ENCODE peak calls at places on chromosomes 5 and 9, in seven cellular contexts. J, E, O, G, H, Z and Y are unnamed samples.

GRCh38 chr5:147193123-147193522 is 41.7 kb upstream of the STK32A start:
- DNase-seq in Z (no peak), G (no peak), H (no peak), E (no peak), J (no peak), O (no peak), Y (no peak)

GRCh38 chr9:79357620-79358019 is 214.1 kb upstream of the TLE4 start:
- DNase-seq in E (no peak), Z (no peak), G (no peak), H (no peak), J (peak), O (no peak), Y (no peak)

GRCh38 chr9:113638504-113638903 is 175.0 kb downstream of the RGS3 start:
- DNase-seq in J (no peak), H (no peak), Z (no peak), G (no peak), O (no peak), E (no peak), Y (no peak)

GRCh38 chr9:133972041-133972970 is 19.8 kb downstream of the VAV2 start:
- DNase-seq in E (no peak), H (no peak), J (no peak), Z (no peak), O (no peak), G (no peak), Y (no peak)

GRCh38 chr9:78031271-78031825 is at the start of gene GNAQ:
- DNase-seq in Z (no peak), E (peak), O (peak), J (no peak), H (no peak), G (no peak), Y (no peak)

GRCh38 chr5:134435525-134435924 is 23.8 kb upstream of the CDKN2AIPNL start:
- DNase-seq in J (peak), O (no peak), E (peak), G (peak), H (no peak), Z (peak), Y (no peak)

GRCh38 chr9:87479801-87480201 is 17.9 kb upstream of the DAPK1 start:
- DNase-seq in J (no peak), H (no peak), E (no peak), G (no peak), Z (no peak), O (no peak), Y (no peak)

GRCh38 chr5:172793577-172794488 is 22.8 kb upstream of the DUSP1 start:
- DNase-seq in G (peak), H (no peak), J (no peak), Z (peak), O (no peak), E (peak), Y (no peak)

GRCh38 chr9:124267271-124267807 is 9.6 kb downstream of the NEK6 start:
- DNase-seq in J (no peak), G (peak), O (no peak), E (peak), H (no peak), Z (no peak), Y (no peak)

GRCh38 chr5:106784846-106785245 is 885.9 kb downstream of the EFNA5 start:
- DNase-seq in Z (no peak), E (no peak), O (no peak), J (no peak), H (no peak), G (no peak), Y (no peak)

GRCh38 chr5:95142145-95142544 is 142.7 kb downstream of the MCTP1 start:
- DNase-seq in E (no peak), G (no peak), J (no peak), Z (no peak), H (no peak), O (no peak), Y (no peak)

GRCh38 chr9:18936094-18936871 is 96.7 kb downstream of the SAXO1 start:
- DNase-seq in G (no peak), H (no peak), Z (no peak), E (no peak), J (no peak), O (no peak), Y (no peak)

GRCh38 chr5:122182491-122182921 is 53.2 kb downstream of the ZNF474 start:
- DNase-seq in H (no peak), G (peak), O (no peak), E (peak), Z (peak), J (peak), Y (peak)

GRCh38 chr5:135344351-135344750 is 54.7 kb downstream of the MACROH2A1 start:
- DNase-seq in J (no peak), H (no peak), G (no peak), Z (no peak), E (peak), O (no peak), Y (no peak)

GRCh38 chr5:73365990-73366667 is 82.4 kb downstream of the FOXD1 start:
- DNase-seq in G (no peak), H (no peak), Z (no peak), E (no peak), O (no peak), J (no peak), Y (no peak)

GRCh38 chr5:92548351-92548750 is 1032.7 kb downstream of the NR2F1-AS1 start:
- DNase-seq in Z (no peak), G (peak), H (no peak), E (peak), O (no peak), J (no peak), Y (no peak)

GRCh38 chr9:114316605-114317230 is 6.2 kb upstream of the ORM1 start:
- DNase-seq in H (peak), G (no peak), O (peak), E (no peak), Z (no peak), J (no peak), Y (no peak)

DNA sequence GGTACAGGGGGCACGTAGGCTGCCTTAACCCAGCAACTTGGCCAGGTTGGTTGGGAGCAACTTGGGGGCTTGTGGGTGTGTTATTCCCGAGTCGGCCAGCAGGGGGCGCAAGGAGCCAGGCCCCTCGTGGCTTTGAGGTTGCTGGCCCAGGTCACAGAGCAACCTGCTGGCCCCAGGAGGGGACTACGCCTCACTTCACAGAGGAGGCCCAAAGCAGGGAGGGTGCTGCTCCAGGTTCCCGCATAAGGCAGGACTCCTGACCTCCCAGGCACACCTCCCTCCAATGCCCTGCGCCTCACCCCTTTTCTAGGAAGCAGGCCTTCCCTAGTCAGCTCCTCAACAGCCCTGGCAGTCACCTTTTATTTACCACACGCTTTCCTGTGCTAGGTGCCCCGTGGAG is 18.1 kb downstream of the KYAT1 start:
- DNase-seq in O (peak), H (peak), E (peak), G (peak), Z (peak), J (peak), Y (peak)
- H3K4ac ChIP-seq in O (no peak), H (no peak), E (no peak), G (no peak), Z (no peak), J (no peak), Y (no peak)

DNA sequence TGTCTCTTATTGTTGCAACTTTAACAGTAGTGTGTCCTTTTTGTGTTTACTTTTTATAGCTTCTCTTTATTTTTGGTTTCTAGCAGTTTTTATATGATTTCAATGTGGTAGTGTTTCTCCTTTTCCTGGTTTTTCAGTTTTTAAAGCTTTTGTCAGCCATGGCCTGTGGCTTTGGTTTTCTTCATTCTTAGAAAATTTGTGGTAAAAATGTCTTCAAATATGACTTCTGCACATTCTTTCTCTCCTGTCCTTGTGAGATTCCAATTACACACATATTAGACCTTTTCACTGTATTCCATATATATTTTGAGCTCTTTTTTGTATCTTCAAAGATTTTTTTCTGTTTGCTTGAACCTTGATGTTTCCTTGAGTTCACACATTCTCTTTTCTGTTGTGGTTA is 180.5 kb downstream of the CNTLN start:
- DNase-seq in G (no peak), H (no peak), Z (no peak), E (no peak), J (no peak), O (no peak), Y (no peak)
- H3K4ac ChIP-seq in G (no peak), H (no peak), Z (no peak), E (no peak), J (no peak), O (no peak), Y (no peak)

DNA sequence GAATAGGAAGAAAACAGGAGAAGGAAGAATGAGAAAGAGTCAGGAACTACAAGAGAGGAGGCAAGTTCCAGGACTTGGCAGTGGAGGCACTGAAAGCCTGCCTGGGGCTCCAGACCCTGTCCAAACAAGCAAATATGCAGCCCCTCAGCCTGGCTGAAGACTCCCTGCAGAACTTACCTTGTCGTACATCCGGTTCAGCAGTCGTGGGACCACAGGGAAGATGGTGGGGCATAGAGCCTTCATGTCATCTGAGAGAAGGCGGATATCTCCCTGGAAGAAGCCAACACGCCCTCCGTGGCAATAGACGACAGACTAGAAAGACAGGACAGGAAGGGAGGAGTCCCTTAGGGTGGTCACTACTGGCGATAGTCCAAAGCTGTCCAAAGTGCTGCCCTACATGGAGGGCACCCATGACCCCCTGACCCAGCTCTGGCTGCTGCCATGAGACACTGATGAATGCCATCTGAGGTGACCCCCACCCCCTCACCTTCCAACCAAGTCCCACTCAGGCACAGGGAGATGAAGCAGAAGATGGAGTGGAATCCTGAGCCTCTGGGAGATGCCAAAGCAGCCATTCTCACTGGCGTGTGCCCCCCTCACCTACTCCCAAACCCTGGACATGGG is 27.7 kb upstream of the MEIKIN start:
- DNase-seq in J (no peak), O (no peak), G (no peak), H (peak), Z (no peak), E (no peak), Y (no peak)
- H3K4ac ChIP-seq in J (no peak), O (no peak), G (no peak), H (no peak), Z (no peak), E (no peak), Y (no peak)

DNA sequence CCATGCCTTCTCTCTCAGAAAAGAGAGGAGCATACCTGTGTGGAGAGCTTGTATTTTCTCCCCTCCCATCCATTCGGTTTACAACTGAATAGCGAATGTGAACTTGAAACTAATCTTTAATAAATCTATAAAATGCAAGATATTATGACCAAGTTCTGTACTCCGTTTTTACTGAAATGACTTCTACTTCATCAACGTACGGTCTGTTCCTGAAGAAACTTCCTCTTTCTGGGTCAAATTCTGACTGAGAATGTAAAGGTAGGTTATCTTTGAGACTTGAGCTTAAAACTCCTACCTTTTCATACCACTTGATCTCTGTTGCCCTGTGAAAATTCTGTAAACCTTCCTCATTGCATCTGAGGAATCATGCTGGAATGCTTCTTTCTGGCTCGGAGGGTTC is 4.2 kb upstream of the CTNNAL1 start:
- DNase-seq in H (no peak), E (no peak), G (no peak), Z (no peak), O (no peak), J (no peak), Y (no peak)
- H3K4ac ChIP-seq in H (no peak), E (no peak), G (no peak), Z (no peak), O (no peak), J (no peak), Y (no peak)

GRCh38 chr5:157088342-157088990 is 20.4 kb downstream of the HAVCR2 start:
- DNase-seq in G (no peak), O (no peak), H (no peak), J (no peak), Z (no peak), E (no peak), Y (no peak)
- H3K4ac ChIP-seq in G (no peak), O (no peak), H (no peak), J (no peak), Z (no peak), E (no peak), Y (no peak)

DNA sequence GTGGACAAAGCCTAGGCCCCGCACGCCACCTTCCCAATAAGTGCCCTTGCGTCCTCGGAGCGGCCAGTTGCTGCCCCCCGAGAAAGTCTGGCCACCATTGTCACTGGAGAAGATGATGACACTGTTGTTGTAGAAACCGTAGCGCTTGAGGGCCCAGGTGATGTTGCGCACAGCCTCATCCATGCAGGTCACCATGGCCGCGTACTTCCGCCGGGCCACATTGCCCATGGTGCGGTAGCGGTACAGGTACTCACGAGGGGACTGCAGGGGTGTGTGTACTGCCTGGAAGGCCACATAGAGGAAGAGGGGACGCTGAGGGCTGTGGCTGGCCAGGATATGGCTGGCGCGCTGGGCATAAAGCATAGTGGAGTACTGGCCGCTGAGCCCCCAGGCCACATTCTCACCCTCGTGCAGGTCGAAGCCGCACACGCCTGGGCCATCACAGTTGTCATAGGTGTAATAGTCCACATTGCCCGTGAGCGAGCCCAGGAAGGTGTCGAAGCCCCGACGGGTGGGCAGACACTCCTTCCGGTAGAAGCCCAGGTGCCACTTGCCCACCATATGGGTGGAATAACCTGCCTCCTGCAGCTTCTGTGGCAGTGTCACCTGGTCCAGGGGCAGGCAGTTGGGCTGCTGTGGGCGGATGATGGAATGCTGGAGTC is 4.6 kb downstream of the ARSI start:
- DNase-seq in Z (no peak), J (no peak), H (no peak), O (no peak), G (no peak), E (no peak), Y (no peak)
- H3K4ac ChIP-seq in Z (no peak), J (no peak), H (no peak), O (no peak), G (no peak), E (peak), Y (no peak)

GRCh38 chr5:96880402-96881164 is 4.3 kb downstream of the ERAP2 start:
- DNase-seq in O (no peak), E (peak), H (no peak), G (peak), Z (peak), J (no peak), Y (no peak)

GRCh38 chr5:96871686-96872085 is 4.6 kb upstream of the ERAP2 start:
- DNase-seq in G (no peak), H (no peak), O (no peak), Z (no peak), E (no peak), J (no peak), Y (no peak)

GRCh38 chr5:96873469-96873868 is 2.8 kb upstream of the ERAP2 start:
- DNase-seq in G (no peak), J (no peak), Z (no peak), O (no peak), H (no peak), E (no peak), Y (no peak)

GRCh38 chr5:96876292-96876850 is at the start of gene ERAP2:
- DNase-seq in G (peak), E (peak), O (no peak), J (peak), H (no peak), Z (no peak), Y (no peak)

DNA sequence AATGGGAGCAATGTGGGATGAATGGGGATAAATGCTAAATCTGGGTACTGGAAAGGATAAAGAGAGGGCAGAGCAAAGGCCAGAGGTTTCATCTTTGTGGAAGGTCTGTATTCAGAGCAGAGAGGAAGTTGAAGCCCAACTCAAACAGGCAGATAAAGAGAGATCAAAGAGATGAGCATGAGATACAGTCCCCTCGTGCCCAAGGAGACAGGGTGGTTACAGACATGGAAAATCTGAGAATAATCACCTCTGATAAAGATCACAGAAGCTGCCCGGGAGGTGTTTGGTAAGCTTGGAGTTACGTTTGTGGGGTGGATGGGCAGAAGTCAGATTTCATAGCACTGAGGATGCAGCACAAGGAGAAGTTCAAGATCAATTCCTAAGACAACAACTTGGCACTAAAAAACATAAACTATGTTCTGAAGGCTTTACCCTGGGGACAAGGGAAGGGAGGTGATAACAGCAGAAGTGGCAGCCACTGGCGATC is 452 bp upstream of the ERAP2 start:
- DNase-seq in G (no peak), J (peak), Z (no peak), E (no peak), H (no peak), O (no peak), Y (no peak)
- H3K4ac ChIP-seq in G (peak), J (no peak), Z (no peak), E (peak), H (no peak), O (no peak), Y (no peak)